ENCODE peak calls at places on chromosome 17, in five cellular contexts. F is neural crest cell, Q is NCI-H345, B is GM19239, N is fibroblast of mammary gland. U is an unnamed sample.

GRCh38 chr17:17613708-17614114 is 22.2 kb upstream of the PEMT start:
- DNase-seq in B (peak), Q (peak), N (peak), F (peak), U (peak)

GRCh38 chr17:65750678-65751077 is 189.2 kb upstream of the AXIN2 start:
- DNase-seq in F (no peak), Q (peak), N (peak), B (no peak), U (no peak)

GRCh38 chr17:3890082-3890892 is 2.6 kb downstream of the CAMKK1 start:
- DNase-seq in Q (peak), F (no peak), N (peak), B (no peak), U (no peak)

GRCh38 chr17:74531231-74531761 is at the start of gene CD300LB:
- DNase-seq in N (no peak), B (no peak), Q (no peak), F (no peak), U (no peak)

GRCh38 chr17:27631409-27631755 is 394 bp downstream of the LGALS9 start:
- DNase-seq in F (no peak), B (no peak), Q (no peak), N (no peak), U (peak)

GRCh38 chr17:5115673-5116651 is at the start of gene USP6:
- DNase-seq in N (no peak), B (no peak), Q (no peak), F (no peak), U (no peak)

GRCh38 chr17:47057831-47058230 is 78.8 kb upstream of the RPRML start:
- DNase-seq in F (no peak), Q (no peak), B (no peak), N (no peak), U (no peak)

GRCh38 chr17:30952645-30953393 is 18.0 kb upstream of the RNF135 start:
- DNase-seq in B (no peak), F (no peak), Q (no peak), N (no peak), U (peak)

GRCh38 chr17:68296217-68297140 is 5.2 kb downstream of the ARSG start:
- DNase-seq in F (no peak), B (no peak), N (no peak), Q (no peak), U (no peak)

GRCh38 chr17:47978324-47978723 is 7.4 kb downstream of the CDK5RAP3 start:
- DNase-seq in B (peak), Q (peak), N (peak), F (peak), U (peak)

GRCh38 chr17:73772107-73772705 is 128.0 kb upstream of the SDK2 start:
- DNase-seq in N (peak), F (no peak), B (no peak), Q (no peak), U (no peak)

GRCh38 chr17:6507535-6507934 is 48.8 kb downstream of the PITPNM3 start:
- DNase-seq in F (no peak), B (no peak), N (peak), Q (no peak), U (no peak)

GRCh38 chr17:50675627-50676026 is 32.1 kb downstream of the ANKRD40 start:
- DNase-seq in Q (no peak), N (no peak), F (no peak), B (no peak), U (no peak)

GRCh38 chr17:550041-550398 is 164.6 kb downstream of the VPS53 start:
- DNase-seq in B (no peak), Q (no peak), F (no peak), N (peak), U (no peak)

GRCh38 chr17:65365209-65365608 is 196.2 kb downstream of the AXIN2 start:
- DNase-seq in F (no peak), N (no peak), B (no peak), Q (no peak), U (no peak)

GRCh38 chr17:47652570-47652969 is 2.9 kb downstream of the KPNB1 start:
- DNase-seq in N (peak), Q (no peak), B (no peak), F (no peak), U (no peak)

GRCh38 chr17:72090108-72090507 is 30.7 kb upstream of the SOX9 start:
- DNase-seq in B (no peak), Q (no peak), N (no peak), F (no peak), U (no peak)

GRCh38 chr17:80782536-80783427 is 208.9 kb upstream of the CHMP6 start:
- DNase-seq in B (no peak), F (no peak), Q (no peak), N (no peak), U (no peak)

GRCh38 chr17:11944587-11944986 is 52.7 kb downstream of the ZNF18 start:
- DNase-seq in Q (no peak), B (no peak), F (no peak), N (peak), U (no peak)

GRCh38 chr17:30095507-30096244 is 20.9 kb upstream of the NSRP1 start:
- DNase-seq in Q (no peak), N (peak), B (no peak), F (peak), U (peak)

GRCh38 chr17:29746669-29747068 is 124.0 kb upstream of the CORO6 start:
- DNase-seq in F (no peak), Q (no peak), B (no peak), N (no peak), U (no peak)

U was measured in germinal center.